ENCODE peak calls at places on chromosomes 3 and 15, in seven cellular contexts. S is SW480; Y is mucosa of descending colon; L is myocyte; F is Daoy; P is activated CD8-positive, alpha-beta memory T cell treated with anti-CD3 and anti-CD28 coated beads, Interleukin-2, amount 10 ng/mL, durations not matched to agents 7 days and 5 days; I is KBM-7. G is an unnamed sample.
A peak's percentile ranks its signal among the peaks of the same experiment; 100 is the strongest.

GRCh38 chr3:73259291-73259690 is 197.8 kb downstream of the EBLN2 start:
- DNase-seq in S (no peak), Y (no peak), L (no peak), F (no peak), P (no peak), I (no peak), G (no peak)

GRCh38 chr3:57983734-57984518 is 24.3 kb upstream of the FLNB start:
- DNase-seq in S (peak; percentile 71), Y (no peak), L (peak; percentile 52), F (peak; percentile 75), P (peak; percentile 72), I (peak; percentile 93), G (peak; percentile 66)

GRCh38 chr15:52348056-52348745 is 52.6 kb upstream of the MYO5C start:
- DNase-seq in S (no peak), Y (no peak), L (no peak), F (no peak), P (no peak), I (no peak), G (no peak)

GRCh38 chr3:192888121-192888520 is 29.5 kb downstream of the MB21D2 start:
- DNase-seq in S (no peak), Y (no peak), L (no peak), F (no peak), P (no peak), I (no peak), G (no peak)

GRCh38 chr15:53811530-53811929 is 52.1 kb upstream of the WDR72 start:
- DNase-seq in S (peak; percentile 2), Y (no peak), L (peak; percentile 1), F (no peak), P (no peak), I (peak; percentile 14), G (no peak)

GRCh38 chr3:23112491-23112890 is 90.6 kb upstream of the UBE2E2 start:
- DNase-seq in S (peak; percentile 43), Y (peak; percentile 57), L (no peak), F (no peak), P (no peak), I (no peak), G (no peak)

GRCh38 chr15:79185199-79185598 is 94.6 kb upstream of the RASGRF1 start:
- DNase-seq in S (no peak), Y (no peak), L (no peak), F (no peak), P (no peak), I (peak; percentile 56), G (no peak)

GRCh38 chr3:19725000-19725399 is 209.0 kb downstream of the EFHB start:
- DNase-seq in S (no peak), Y (no peak), L (no peak), F (no peak), P (no peak), I (no peak), G (no peak)

GRCh38 chr3:32391643-32392529 is at the start of gene CMTM7:
- DNase-seq in S (peak; percentile 80), Y (peak; percentile 86), L (peak; percentile 74), F (peak; percentile 74), P (peak; percentile 80), I (peak; percentile 68), G (no peak)

GRCh38 chr3:145134738-145135137 is 1026.2 kb downstream of the PLOD2 start:
- DNase-seq in S (no peak), Y (no peak), L (no peak), F (no peak), P (no peak), I (no peak), G (no peak)

GRCh38 chr3:39383913-39384664 is 919 bp downstream of the SLC25A38 start:
- DNase-seq in S (peak; percentile 90), Y (peak; percentile 98), L (peak; percentile 95), F (peak; percentile 95), P (peak; percentile 97), I (peak; percentile 95), G (peak; percentile 67)

GRCh38 chr3:51622868-51623267 is 48.2 kb upstream of the TEX264 start:
- DNase-seq in S (no peak), Y (no peak), L (peak; percentile 70), F (no peak), P (no peak), I (no peak), G (peak; percentile 50)

GRCh38 chr15:77181305-77182074 is 110.6 kb upstream of the TSPAN3 start:
- DNase-seq in S (no peak), Y (no peak), L (no peak), F (no peak), P (peak; percentile 73), I (no peak), G (no peak)

GRCh38 chr3:88192010-88192409 is 42.3 kb downstream of the C3orf38 start:
- DNase-seq in S (no peak), Y (no peak), L (no peak), F (no peak), P (no peak), I (no peak), G (no peak)

GRCh38 chr3:163916596-163917560 is 1161.4 kb downstream of the SI start:
- DNase-seq in S (peak; percentile 4), Y (no peak), L (no peak), F (peak; percentile 14), P (no peak), I (peak; percentile 27), G (no peak)

GRCh38 chr3:119700269-119700919 is 2.4 kb upstream of the CFAP91 start:
- DNase-seq in S (peak; percentile 20), Y (no peak), L (no peak), F (peak; percentile 66), P (peak; percentile 59), I (peak; percentile 35), G (no peak)

GRCh38 chr3:153210116-153210515 is 48.1 kb downstream of the RAP2B start:
- DNase-seq in S (no peak), Y (no peak), L (peak; percentile 6), F (peak; percentile 3), P (no peak), I (peak; percentile 54), G (no peak)

GRCh38 chr3:115960799-115961198 is 337.5 kb downstream of the GAP43 start:
- DNase-seq in S (no peak), Y (no peak), L (peak; percentile 18), F (no peak), P (no peak), I (no peak), G (no peak)

GRCh38 chr15:26126819-26127387 is 263.8 kb upstream of the ATP10A start:
- DNase-seq in S (peak; percentile 6), Y (no peak), L (no peak), F (no peak), P (no peak), I (no peak), G (no peak)

GRCh38 chr3:32450426-32450825 is 52.2 kb downstream of the CMTM6 start:
- DNase-seq in S (no peak), Y (no peak), L (no peak), F (no peak), P (peak; percentile 25), I (no peak), G (no peak)

GRCh38 chr3:5005367-5005766 is 26.1 kb downstream of the BHLHE40 start:
- DNase-seq in S (no peak), Y (no peak), L (no peak), F (no peak), P (no peak), I (no peak), G (no peak)

GRCh38 chr3:53715815-53716483 is 130.3 kb downstream of the CHDH start:
- DNase-seq in S (no peak), Y (no peak), L (no peak), F (peak; percentile 9), P (no peak), I (no peak), G (no peak)

GRCh38 chr3:126056681-126057546 is 27.0 kb downstream of the SLC41A3 start:
- DNase-seq in S (peak; percentile 73), Y (no peak), L (peak; percentile 89), F (peak; percentile 53), P (no peak), I (no peak), G (no peak)

GRCh38 chr3:159857840-159858239 is 130.8 kb upstream of the IL12A start:
- DNase-seq in S (no peak), Y (no peak), L (no peak), F (no peak), P (no peak), I (no peak), G (no peak)

GRCh38 chr15:101322849-101323477 is 27.9 kb upstream of the SNRPA1 start:
- DNase-seq in S (no peak), Y (no peak), L (no peak), F (no peak), P (peak; percentile 15), I (no peak), G (no peak)

GRCh38 chr3:10419637-10420232 is 85.7 kb downstream of the ATP2B2 start:
- DNase-seq in S (no peak), Y (no peak), L (no peak), F (peak; percentile 54), P (peak; percentile 45), I (no peak), G (no peak)

GRCh38 chr3:140166908-140167599 is 232.1 kb downstream of the CLSTN2 start:
- DNase-seq in S (no peak), Y (no peak), L (no peak), F (no peak), P (no peak), I (no peak), G (no peak)

GRCh38 chr3:124832782-124833709 is 54.1 kb downstream of the ITGB5 start:
- DNase-seq in S (no peak), Y (no peak), L (peak; percentile 72), F (peak; percentile 72), P (no peak), I (no peak), G (peak; percentile 82)

GRCh38 chr3:74067296-74067695 is 442.6 kb upstream of the PDZRN3 start:
- DNase-seq in S (peak; percentile 5), Y (no peak), L (no peak), F (no peak), P (no peak), I (no peak), G (no peak)

GRCh38 chr15:67024322-67024997 is 40.9 kb upstream of the SMAD3 start:
- DNase-seq in S (peak; percentile 82), Y (peak; percentile 62), L (peak; percentile 94), F (peak; percentile 90), P (no peak), I (peak; percentile 93), G (peak; percentile 92)

GRCh38 chr3:112519424-112520001 is 20.2 kb upstream of the BTLA start:
- DNase-seq in S (peak; percentile 74), Y (no peak), L (peak; percentile 71), F (peak; percentile 56), P (no peak), I (peak; percentile 66), G (peak; percentile 50)

GRCh38 chr3:68428495-68428894 is 503.9 kb downstream of the TAFA4 start:
- DNase-seq in S (no peak), Y (no peak), L (no peak), F (no peak), P (no peak), I (no peak), G (no peak)

GRCh38 chr3:58236527-58237237 is 910 bp upstream of the ABHD6 start:
- DNase-seq in S (no peak), Y (peak; percentile 55), L (no peak), F (no peak), P (no peak), I (no peak), G (no peak)

GRCh38 chr3:187684880-187685279 is 14.7 kb upstream of the SST start:
- DNase-seq in S (no peak), Y (no peak), L (no peak), F (peak; percentile 33), P (no peak), I (peak; percentile 35), G (no peak)

GRCh38 chr3:138940446-138940845 is 6.5 kb downstream of the FOXL2 start:
- DNase-seq in S (no peak), Y (no peak), L (no peak), F (no peak), P (no peak), I (no peak), G (no peak)

GRCh38 chr3:145900056-145900829 is 260.7 kb downstream of the PLOD2 start:
- DNase-seq in S (no peak), Y (no peak), L (no peak), F (no peak), P (no peak), I (no peak), G (no peak)

GRCh38 chr3:8954938-8955763 is 8.1 kb downstream of the RAD18 start:
- DNase-seq in S (no peak), Y (no peak), L (peak; percentile 57), F (no peak), P (no peak), I (peak; percentile 74), G (no peak)

G was measured in AG04450.